ENCODE peak calls at places on chromosomes 7 and 10, in four cellular contexts. D is AG10803, R is transverse colon, X is tibial nerve. H is an unnamed sample.

GRCh38 chr7:44101966-44102845 is 1.9 kb upstream of the AEBP1 start:
- DNase-seq in D (peak; percentile 95), R (no peak), X (peak; percentile 60), H (no peak)

GRCh38 chr7:135154734-135155133 is 6.9 kb downstream of the TMEM140 start:
- DNase-seq in D (no peak), R (no peak), X (no peak), H (no peak)

GRCh38 chr10:29026802-29027201 is 262.1 kb upstream of the LYZL1 start:
- DNase-seq in D (no peak), R (no peak), X (no peak), H (no peak)

GRCh38 chr7:22662490-22663145 is 64.4 kb upstream of the IL6 start:
- DNase-seq in D (no peak), R (no peak), X (no peak), H (no peak)

GRCh38 chr10:36446873-36447272 is 678.5 kb upstream of the ANKRD30A start:
- DNase-seq in D (no peak), R (no peak), X (no peak), H (no peak)

GRCh38 chr10:9853405-9854010 is 1164.2 kb upstream of the CELF2 start:
- DNase-seq in D (no peak), R (no peak), X (no peak), H (no peak)

GRCh38 chr7:150476819-150477631 is 26.6 kb downstream of the GIMAP8 start:
- DNase-seq in D (no peak), R (no peak), X (no peak), H (no peak)

GRCh38 chr7:116399808-116400207 is 99.7 kb upstream of the CAV2 start:
- DNase-seq in D (peak; percentile 79), R (no peak), X (no peak), H (no peak)

GRCh38 chr10:33006342-33006887 is 48.4 kb upstream of the ITGB1 start:
- DNase-seq in D (no peak), R (no peak), X (no peak), H (no peak)
- H3K4me3 ChIP-seq in D (no peak overlapping the region), R (no peak overlapping the region), X (no peak overlapping the region), H (no peak overlapping the region)

GRCh38 chr10:8404721-8405120 is 350.2 kb downstream of the GATA3 start:
- DNase-seq in D (no peak), R (no peak), X (no peak), H (no peak)
- TF ChIP-seq CTCF in D (no peak), R (no peak), X (no peak), H (no peak)

DNA sequence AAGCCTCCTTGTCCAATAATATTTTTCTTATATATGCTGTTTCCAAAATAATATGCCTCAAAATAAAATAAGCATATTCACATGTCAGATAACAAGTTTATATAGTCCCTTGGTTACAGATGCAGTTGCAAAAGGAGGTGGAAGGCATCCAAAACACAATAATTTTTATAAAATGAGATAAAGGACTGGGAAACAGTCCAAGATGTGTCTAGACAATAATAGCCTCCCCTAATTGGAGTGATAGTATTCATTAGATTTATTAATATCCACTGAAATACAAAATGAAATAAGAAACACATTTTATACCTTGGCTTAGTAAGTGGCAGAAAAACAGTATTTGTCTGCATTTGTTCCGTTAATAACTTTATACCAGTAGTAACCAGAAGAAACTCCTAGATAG is 30.3 kb downstream of the BCAP29 start:
- DNase-seq in D (no peak), R (no peak), X (no peak), H (no peak)
- H3K4me3 ChIP-seq in D (no peak overlapping the region), R (no peak overlapping the region), X (no peak overlapping the region), H (no peak overlapping the region)

GRCh38 chr10:43196981-43197833 is 59.0 kb downstream of the CSGALNACT2 start:
- DNase-seq in D (no peak), R (no peak), X (no peak), H (no peak)

GRCh38 chr10:43198682-43199005 is 60.4 kb downstream of the CSGALNACT2 start:
- DNase-seq in D (no peak), R (no peak), X (no peak), H (no peak)

GRCh38 chr10:43196131-43196980 is 58.1 kb downstream of the CSGALNACT2 start:
- DNase-seq in D (no peak), R (no peak), X (no peak), H (no peak)

GRCh38 chr10:43199088-43199683 is 60.9 kb downstream of the CSGALNACT2 start:
- DNase-seq in D (no peak), R (no peak), X (peak; percentile 2), H (no peak)

DNA sequence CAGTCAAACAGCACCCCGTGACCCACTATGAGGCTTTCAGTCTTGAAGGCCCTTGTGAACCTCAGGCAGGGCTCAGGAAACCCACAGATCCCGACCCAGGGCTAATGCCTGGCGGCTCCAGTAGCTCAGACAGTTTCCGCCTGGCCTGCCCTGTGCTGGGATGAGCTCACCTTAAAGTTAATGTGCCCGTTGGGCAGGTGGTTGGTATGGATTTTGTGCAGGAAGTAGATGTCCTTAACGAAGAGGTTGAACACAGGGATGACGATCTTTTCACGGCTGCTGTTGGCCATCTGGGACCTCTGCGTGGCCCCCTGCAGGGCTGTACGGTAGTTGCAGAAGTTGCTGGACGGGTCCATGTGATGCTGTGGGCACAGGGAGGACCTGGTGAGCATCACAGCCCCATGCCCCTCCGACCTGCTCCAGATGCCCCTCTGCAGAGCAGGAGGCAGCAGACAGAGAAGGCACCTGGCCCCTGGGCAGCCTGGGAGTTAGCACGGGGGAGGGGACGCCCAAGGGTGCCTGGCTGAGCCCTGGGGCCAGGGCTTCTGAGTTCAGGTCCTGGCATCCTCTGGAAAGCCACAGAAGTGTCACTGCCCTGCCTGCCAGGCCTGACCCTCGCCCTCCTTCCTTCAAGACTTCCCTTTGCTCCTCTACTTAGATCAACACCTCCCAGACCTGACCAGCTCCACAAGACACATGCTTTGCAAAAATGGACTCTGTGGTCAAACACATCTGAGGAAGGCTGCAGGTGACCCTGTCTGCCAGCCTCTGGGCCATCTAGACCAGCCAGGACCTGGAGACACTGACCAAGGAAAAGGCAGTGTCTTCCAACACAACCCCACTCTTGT is 59.8 kb downstream of the CSGALNACT2 start:
- DNase-seq in D (no peak), R (no peak), X (no peak), H (peak; percentile 14)
- TF ChIP-seq CTCF in D (peak; percentile 56), R (peak; percentile 14), X (no peak), H (no peak)

DNA sequence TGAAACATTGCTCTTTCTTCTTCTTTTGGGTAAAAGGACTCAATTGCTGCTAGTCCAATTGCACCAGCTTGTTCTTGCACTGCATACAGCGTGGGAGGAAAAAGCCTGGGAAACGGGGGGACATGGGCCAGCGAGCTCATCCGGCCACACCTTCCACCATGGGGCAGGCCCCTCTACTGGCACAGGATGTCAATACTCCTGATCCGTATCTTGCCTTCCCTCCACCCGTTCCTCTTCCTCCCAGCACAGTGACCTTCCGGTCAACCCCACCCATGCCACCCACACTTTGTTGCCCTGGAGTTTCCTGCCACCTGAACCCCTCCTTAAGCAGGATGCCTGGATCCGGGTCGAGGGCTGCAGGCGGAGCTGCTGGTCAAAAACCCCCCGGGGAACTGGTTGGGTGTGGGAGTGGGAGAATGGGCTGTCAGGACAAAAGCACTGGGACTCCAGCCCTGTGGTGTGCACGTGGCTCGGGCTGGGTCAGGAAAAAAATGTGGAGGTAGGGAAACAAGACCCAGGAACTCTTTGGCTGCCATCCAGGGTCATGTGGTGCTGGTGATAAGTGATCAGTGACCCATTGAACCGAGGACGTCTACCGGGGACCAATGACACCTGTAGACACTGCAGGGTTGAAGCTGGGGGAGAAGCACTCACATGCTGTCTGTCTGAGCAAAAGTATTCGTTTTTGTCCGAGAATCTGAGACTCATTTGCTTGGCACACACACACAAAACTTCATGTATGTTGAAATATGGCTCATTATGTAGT is 8.2 kb downstream of the IL2RA start:
- DNase-seq in D (no peak), R (peak; percentile 52), X (no peak), H (no peak)
- H3K4me3 ChIP-seq in D (no peak overlapping the region), R (no peak overlapping the region), X (no peak overlapping the region), H (no peak overlapping the region)

GRCh38 chr7:83267141-83267631 is 104.5 kb upstream of the PCLO start:
- DNase-seq in D (peak; percentile 1), R (no peak), X (no peak), H (no peak)

GRCh38 chr7:83270407-83270806 is 107.7 kb upstream of the PCLO start:
- DNase-seq in D (no peak), R (no peak), X (no peak), H (no peak)

GRCh38 chr7:83276250-83276649 is 113.6 kb upstream of the PCLO start:
- DNase-seq in D (no peak), R (no peak), X (no peak), H (no peak)

GRCh38 chr7:83273699-83274098 is 111.0 kb upstream of the PCLO start:
- DNase-seq in D (no peak), R (no peak), X (no peak), H (no peak)

GRCh38 chr7:83271212-83272099 is 108.8 kb upstream of the PCLO start:
- DNase-seq in D (peak; percentile 25), R (no peak), X (no peak), H (no peak)
- TF ChIP-seq CTCF in D (peak; percentile 45), R (peak; percentile 23), X (no peak), H (no peak)